ENCODE peak calls at places on chromosomes 7 and 10, in six cellular contexts. B, N, F, W, P and C are unnamed samples.

GRCh38 chr10:62788861-62789467 is 15.6 kb upstream of the ADO start:
- DNase-seq in N (no peak), F (no peak), P (no peak), W (no peak), B (no peak), C (no peak)

GRCh38 chr10:97821308-97822038 is 28.2 kb upstream of the GOLGA7B start:
- DNase-seq in P (no peak), F (no peak), N (no peak), B (no peak), W (no peak), C (no peak)

GRCh38 chr10:46517541-46517940 is 38.9 kb downstream of the GPRIN2 start:
- DNase-seq in W (no peak), N (no peak), P (no peak), F (no peak), B (no peak), C (no peak)

GRCh38 chr7:46369933-46370654 is 449.0 kb upstream of the IGFBP3 start:
- DNase-seq in P (peak), N (no peak), F (no peak), W (no peak), B (peak), C (peak)

GRCh38 chr7:27166475-27167169 is 1.3 kb upstream of the HOXA9 start:
- DNase-seq in F (peak), B (no peak), W (no peak), N (no peak), P (no peak), C (no peak)

GRCh38 chr10:73886085-73886529 is 11.8 kb upstream of the CAMK2G start:
- DNase-seq in N (peak), F (peak), P (no peak), W (peak), B (peak), C (no peak)

GRCh38 chr7:38973760-38974159 is 3.9 kb upstream of the POU6F2 start:
- DNase-seq in N (no peak), P (peak), F (no peak), W (no peak), B (no peak), C (no peak)

GRCh38 chr7:127803626-127804025 is 151.6 kb downstream of the SND1 start:
- DNase-seq in W (no peak), F (no peak), P (no peak), B (no peak), N (no peak), C (no peak)

GRCh38 chr7:64618785-64619456 is 47.0 kb upstream of the ZNF107 start:
- DNase-seq in W (no peak), F (peak), B (peak), N (no peak), P (peak), C (peak)

GRCh38 chr7:111803015-111803758 is 240.9 kb upstream of the IMMP2L start:
- DNase-seq in N (no peak), W (no peak), P (no peak), F (no peak), B (peak), C (no peak)

GRCh38 chr7:66859794-66860645 is 61.0 kb upstream of the TMEM248 start:
- DNase-seq in F (no peak), W (peak), P (no peak), N (no peak), B (no peak), C (no peak)

GRCh38 chr10:117716896-117717295 is 174.3 kb downstream of the EMX2 start:
- DNase-seq in B (no peak), W (no peak), P (no peak), F (no peak), N (no peak), C (no peak)

GRCh38 chr10:1550291-1550595 is 187.1 kb downstream of the ADARB2 start:
- DNase-seq in W (no peak), F (no peak), N (no peak), P (no peak), B (no peak), C (no peak)